ENCODE peak calls at places on chromosomes 2 and 18, in eight cellular contexts. X is CD4-positive, alpha-beta memory T cell; U is psoas muscle; Q is lower lobe of right lung; B is fibroblast of lung; T is esophagus muscularis mucosa; K is neural progenitor cell; J is heart left ventricle. I is an unnamed sample.

GRCh38 chr2:142966281-142966680 is 88.8 kb downstream of the KYNU start:
- DNase-seq in J (no peak), Q (no peak), B (no peak), X (no peak), K (no peak), T (no peak), U (no peak), I (no peak)

GRCh38 chr2:111139637-111140317 is 19.1 kb downstream of the BCL2L11 start:
- DNase-seq in J (no peak), U (peak; percentile 46), T (no peak), K (no peak), X (no peak), Q (no peak), B (no peak), I (no peak)

GRCh38 chr18:12361770-12362378 is 15.2 kb downstream of the AFG3L2 start:
- DNase-seq in T (no peak), B (no peak), K (no peak), J (peak; percentile 79), X (no peak), U (no peak), Q (no peak), I (no peak)

GRCh38 chr2:8016688-8017087 is 665.2 kb upstream of the ID2 start:
- DNase-seq in J (no peak), K (no peak), B (no peak), U (no peak), Q (no peak), X (no peak), T (no peak), I (no peak)

GRCh38 chr2:47626664-47627063 is 156.3 kb upstream of the MSH6 start:
- DNase-seq in T (no peak), B (no peak), Q (no peak), U (no peak), J (no peak), X (no peak), K (no peak), I (no peak)

GRCh38 chr2:154392256-154392655 is 306.2 kb upstream of the KCNJ3 start:
- DNase-seq in Q (no peak), T (no peak), J (no peak), U (no peak), B (no peak), X (no peak), K (no peak), I (no peak)

GRCh38 chr2:73258913-73259215 is 24.8 kb downstream of the CCT7 start:
- DNase-seq in Q (no peak), X (no peak), K (no peak), J (no peak), U (no peak), B (no peak), T (no peak), I (no peak)

GRCh38 chr2:206776432-206776831 is 11.0 kb downstream of the FASTKD2 start:
- DNase-seq in B (no peak), T (no peak), U (no peak), K (no peak), Q (no peak), X (no peak), J (no peak), I (no peak)

GRCh38 chr2:104447831-104448434 is 406.0 kb upstream of the POU3F3 start:
- DNase-seq in B (no peak), X (no peak), T (no peak), K (no peak), J (no peak), Q (no peak), U (no peak), I (no peak)

GRCh38 chr2:393711-394696 is 106.1 kb upstream of the ALKAL2 start:
- DNase-seq in Q (no peak), J (no peak), T (peak; percentile 91), X (peak; percentile 73), B (no peak), K (no peak), U (no peak), I (peak; percentile 71)

GRCh38 chr2:80185091-80185490 is 119.5 kb downstream of the LRRTM1 start:
- DNase-seq in T (peak; percentile 81), B (no peak), X (no peak), K (no peak), U (no peak), Q (no peak), J (no peak), I (no peak)

GRCh38 chr18:28045880-28046279 is 131.1 kb downstream of the CDH2 start:
- DNase-seq in Q (no peak), T (no peak), B (no peak), U (no peak), K (no peak), J (no peak), X (no peak), I (no peak)

GRCh38 chr2:16832910-16833309 is 167.3 kb upstream of the CYRIA start:
- DNase-seq in B (no peak), U (no peak), X (no peak), J (no peak), T (no peak), K (no peak), Q (no peak), I (no peak)

GRCh38 chr2:127195140-127196074 is 24.7 kb downstream of the CYP27C1 start:
- DNase-seq in B (no peak), X (no peak), K (no peak), J (no peak), Q (no peak), T (peak; percentile 85), U (no peak), I (no peak)

GRCh38 chr2:235658371-235659174 is 164.7 kb downstream of the AGAP1 start:
- DNase-seq in Q (peak; percentile 69), J (no peak), T (no peak), X (no peak), U (no peak), B (no peak), K (peak; percentile 81), I (no peak)

DNA sequence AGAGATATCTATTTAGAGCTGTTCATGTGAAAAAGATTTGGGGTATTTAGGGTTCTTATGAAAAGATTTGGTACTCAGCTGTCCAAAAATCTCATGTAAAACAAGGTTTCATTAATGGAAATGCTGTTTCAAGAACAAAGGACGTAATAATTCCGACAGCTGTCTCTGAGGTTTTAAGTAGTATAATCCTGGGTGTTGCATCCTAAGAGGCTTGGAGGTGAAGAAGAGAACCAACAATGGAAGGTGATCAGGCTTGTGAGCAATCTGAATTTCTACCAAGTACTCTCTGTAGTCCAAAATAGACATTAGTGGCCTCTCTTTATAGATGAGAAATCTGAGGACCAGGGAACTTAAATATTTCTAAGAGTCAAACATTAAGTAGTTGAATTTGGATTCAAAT is 205.1 kb downstream of the BABAM2 start:
- DNase-seq in K (no peak), Q (no peak), J (no peak), B (no peak), U (no peak), X (no peak), T (no peak), I (no peak)
- H3K27ac ChIP-seq in K (no peak overlapping the region), Q (no peak overlapping the region), J (no peak overlapping the region), B (no peak overlapping the region), U (no peak overlapping the region), X (no peak overlapping the region), T (no peak overlapping the region), I (no peak overlapping the region)

DNA sequence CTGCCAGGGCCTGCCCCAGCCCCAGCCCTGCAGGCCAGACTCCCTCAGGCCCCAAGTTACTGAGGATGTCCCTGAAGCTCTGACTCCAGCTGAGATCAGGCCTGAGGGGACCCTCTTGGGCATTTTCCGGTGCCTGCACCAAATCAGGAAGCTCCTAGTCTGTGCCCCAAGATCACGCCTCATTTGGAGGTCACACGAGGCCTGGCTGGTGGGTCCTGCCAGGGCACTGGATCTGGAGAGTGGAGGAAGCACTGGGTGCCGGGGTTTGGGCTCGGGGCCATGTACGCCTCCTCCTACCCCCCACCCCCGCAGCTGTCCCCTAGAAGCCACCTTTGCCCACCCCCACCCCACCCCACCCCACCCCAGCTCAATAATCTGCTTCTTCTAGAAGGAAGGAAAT is 16.2 kb downstream of the SH2D6 start:
- DNase-seq in Q (no peak), T (no peak), K (no peak), J (no peak), B (no peak), X (no peak), U (no peak), I (no peak)
- H3K4me1 ChIP-seq in Q (peaks cover 48% of the 10 kb centered on the region), T (peaks cover 67% of the 10 kb centered on the region), K (peaks cover 32% of the 10 kb centered on the region), J (peaks cover 16% of the 10 kb centered on the region), B (peaks cover 30% of the 10 kb centered on the region), X (peaks cover 24% of the 10 kb centered on the region), U (peaks cover 45% of the 10 kb centered on the region), I (peaks cover 27% of the 10 kb centered on the region)

GRCh38 chr2:2263196-2263829 is 67.8 kb downstream of the MYT1L start:
- DNase-seq in X (no peak), T (peak; percentile 77), U (no peak), J (no peak), K (no peak), B (no peak), Q (no peak), I (no peak)

GRCh38 chr2:2264416-2264815 is 66.7 kb downstream of the MYT1L start:
- DNase-seq in X (no peak), J (no peak), T (no peak), U (no peak), Q (no peak), K (no peak), B (no peak), I (no peak)

GRCh38 chr2:2265747-2266259 is 65.3 kb downstream of the MYT1L start:
- DNase-seq in T (no peak), X (no peak), B (no peak), J (no peak), Q (no peak), U (no peak), K (no peak), I (no peak)

GRCh38 chr2:2256011-2256410 is 75.1 kb downstream of the MYT1L start:
- DNase-seq in Q (no peak), K (no peak), U (no peak), T (no peak), B (no peak), J (no peak), X (no peak), I (no peak)

DNA sequence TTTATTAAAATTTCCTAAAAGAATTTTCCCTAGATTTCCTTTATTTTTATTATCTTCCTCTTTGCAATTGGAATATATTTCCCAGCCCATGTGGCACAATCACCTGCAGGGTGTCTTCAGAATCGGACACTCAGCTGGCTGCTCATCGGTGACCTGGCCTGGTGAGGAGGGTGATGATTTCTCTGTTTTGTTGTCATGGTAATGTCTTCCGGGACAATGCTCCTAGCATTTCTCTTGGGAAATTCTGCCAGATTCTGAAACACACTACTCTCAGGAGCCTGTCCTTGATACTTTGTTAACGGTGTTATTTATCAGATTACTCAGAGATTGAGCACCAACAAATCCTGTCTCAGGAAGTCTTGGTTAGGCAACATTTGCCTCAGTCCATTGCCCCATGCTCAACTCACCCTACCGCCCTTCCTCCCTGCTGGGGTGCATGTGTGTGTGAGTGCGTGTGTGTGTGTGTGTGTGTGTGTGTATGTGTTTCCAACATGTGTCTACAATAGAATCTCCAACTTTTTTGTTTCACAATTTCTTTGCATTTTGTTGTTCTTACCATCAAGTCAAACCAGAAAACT is 70.3 kb downstream of the MYT1L start:
- DNase-seq in B (no peak), X (no peak), Q (no peak), K (no peak), J (no peak), U (no peak), T (no peak), I (no peak)
- H3K36me3 ChIP-seq in B (no peaks in the 10 kb centered on the region), X (no peaks in the 10 kb centered on the region), Q (no peaks in the 10 kb centered on the region), K (no peaks in the 10 kb centered on the region), J (no peaks in the 10 kb centered on the region), U (no peaks in the 10 kb centered on the region), T (no peaks in the 10 kb centered on the region), I (no peaks in the 10 kb centered on the region)

GRCh38 chr2:11539317-11540147 is 5.7 kb downstream of the GREB1 start:
- DNase-seq in T (no peak), K (peak; percentile 44), X (no peak), Q (no peak), U (no peak), J (no peak), B (peak; percentile 9), I (no peak)
- H3K27ac ChIP-seq in T (peak overlapping the region; percentile 68), K (peak overlapping the region; percentile 78), X (no peak overlapping the region), Q (no peak overlapping the region), U (peak overlapping the region; percentile 53), J (no peak overlapping the region), B (no peak overlapping the region), I (no peak overlapping the region)

I was measured in CD8-positive, alpha-beta T cell.